ENCODE peak calls at places on chromosome 12, in eight cellular contexts. P is HEK293T; D is activated T-helper 1 cell treated with anti-CD3 and anti-CD28 coated beads, Interleukin-2, amount 50 U/mL, for 16 hours; Q is naive B cell; T is WTC11; I is endothelial cell; Y is Right ventricle myocardium superior; K is D341Med. L is an unnamed sample.

GRCh38 chr12:21656931-21657335 is 709 bp downstream of the LDHB start:
- DNase-seq in P (peak), D (no peak), Q (peak), T (no peak), I (peak), Y (no peak), K (peak), L (peak)

GRCh38 chr12:87678453-87678852 is 350.7 kb downstream of the C12orf50 start:
- DNase-seq in P (no peak), D (no peak), Q (no peak), T (no peak), I (no peak), Y (no peak), K (no peak), L (no peak)

GRCh38 chr12:120920178-120920577 is 16.0 kb upstream of the SPPL3 start:
- DNase-seq in P (no peak), D (no peak), Q (no peak), T (no peak), I (no peak), Y (no peak), K (no peak), L (no peak)

GRCh38 chr12:102811125-102811737 is 105.8 kb downstream of the PAH start:
- DNase-seq in P (peak), D (no peak), Q (peak), T (peak), I (peak), Y (no peak), K (peak), L (no peak)

GRCh38 chr12:44748950-44749468 is 127.1 kb downstream of the NELL2 start:
- DNase-seq in P (no peak), D (no peak), Q (no peak), T (no peak), I (no peak), Y (no peak), K (no peak), L (no peak)

GRCh38 chr12:14399871-14400270 is 34.4 kb downstream of the ATF7IP start:
- DNase-seq in P (no peak), D (no peak), Q (no peak), T (no peak), I (no peak), Y (no peak), K (no peak), L (no peak)

GRCh38 chr12:124191024-124191359 is 103.9 kb upstream of the RFLNA start:
- DNase-seq in P (peak), D (no peak), Q (no peak), T (no peak), I (no peak), Y (no peak), K (peak), L (no peak)

GRCh38 chr12:116592116-116592637 is 33.0 kb downstream of the MAP1LC3B2 start:
- DNase-seq in P (no peak), D (no peak), Q (no peak), T (no peak), I (no peak), Y (peak), K (no peak), L (peak)

GRCh38 chr12:45331552-45331951 is 115.7 kb downstream of the ANO6 start:
- DNase-seq in P (no peak), D (no peak), Q (no peak), T (no peak), I (no peak), Y (no peak), K (no peak), L (no peak)

GRCh38 chr12:5576011-5576410 is 144.1 kb downstream of the NTF3 start:
- DNase-seq in P (no peak), D (no peak), Q (no peak), T (no peak), I (no peak), Y (no peak), K (no peak), L (no peak)

GRCh38 chr12:111287125-111287900 is 81.6 kb downstream of the PHETA1 start:
- DNase-seq in P (no peak), D (no peak), Q (no peak), T (no peak), I (no peak), Y (no peak), K (no peak), L (no peak)

GRCh38 chr12:29043069-29043468 is 106.0 kb upstream of the FAR2 start:
- DNase-seq in P (no peak), D (no peak), Q (no peak), T (no peak), I (no peak), Y (no peak), K (no peak), L (no peak)